ENCODE peak calls at places on chromosomes 12 and 14, in eight cellular contexts. J, B, F, Y, U, K, S and P are unnamed samples.

GRCh38 chr14:92122351-92122677 is 545 bp downstream of the CPSF2 start:
- DNase-seq in F (peak), J (no peak), S (no peak), U (no peak), B (peak), Y (no peak), K (no peak), P (no peak)

GRCh38 chr12:30989754-30990153 is 63.2 kb downstream of the TSPAN11 start:
- DNase-seq in U (no peak), B (peak), S (no peak), Y (peak), F (peak), J (peak), K (peak), P (no peak)

GRCh38 chr12:67981236-67982164 is 7.7 kb upstream of the IFNG-AS1 start:
- DNase-seq in Y (no peak), F (no peak), U (peak), K (no peak), B (no peak), J (no peak), S (no peak), P (no peak)

GRCh38 chr14:64861916-64862315 is 17.8 kb downstream of the SPTB start:
- DNase-seq in U (no peak), S (no peak), K (no peak), J (no peak), B (no peak), Y (no peak), F (peak), P (no peak)

GRCh38 chr12:6280053-6280469 is 30.4 kb upstream of the PLEKHG6 start:
- DNase-seq in B (peak), Y (no peak), J (no peak), F (no peak), K (no peak), S (no peak), U (peak), P (peak)

GRCh38 chr12:49189731-49190314 is 943 bp upstream of the TUBA1A start:
- DNase-seq in J (no peak), K (no peak), U (no peak), F (no peak), B (no peak), S (no peak), Y (no peak), P (no peak)

GRCh38 chr12:991350-992278 is 591 bp downstream of the ERC1 start:
- DNase-seq in F (peak), U (no peak), K (peak), J (peak), B (no peak), S (no peak), Y (no peak), P (no peak)

GRCh38 chr14:69559581-69560011 is 15.1 kb downstream of the CCDC177 start:
- DNase-seq in Y (no peak), S (no peak), B (no peak), J (peak), F (no peak), U (no peak), K (no peak), P (no peak)

GRCh38 chr14:93977790-93978581 is 1.6 kb upstream of the ASB2 start:
- DNase-seq in K (no peak), F (no peak), Y (peak), U (no peak), B (no peak), J (no peak), S (peak), P (no peak)

GRCh38 chr14:103384450-103385152 is 614 bp upstream of the MARK3 start:
- DNase-seq in B (no peak), Y (no peak), K (no peak), U (no peak), F (no peak), J (no peak), S (no peak), P (no peak)

GRCh38 chr12:57552692-57553321 is 3.0 kb downstream of the KIF5A start:
- DNase-seq in F (no peak), U (no peak), B (no peak), S (no peak), K (peak), J (no peak), Y (no peak), P (no peak)

GRCh38 chr14:61321385-61322010 is at the start of gene PRKCH:
- DNase-seq in Y (peak), B (peak), K (peak), J (peak), S (no peak), U (peak), F (peak), P (no peak)

GRCh38 chr12:23504043-23504442 is 445.4 kb downstream of the SOX5 start:
- DNase-seq in J (no peak), B (no peak), K (peak), Y (no peak), S (no peak), F (peak), U (no peak), P (no peak)

GRCh38 chr12:9751204-9752144 is 9.2 kb downstream of the CD69 start:
- DNase-seq in S (no peak), B (peak), Y (peak), F (peak), U (peak), K (peak), J (peak), P (no peak)

GRCh38 chr14:74528406-74528805 is 34.8 kb downstream of the ISCA2 start:
- DNase-seq in Y (no peak), K (no peak), J (no peak), B (no peak), U (no peak), S (no peak), F (no peak), P (no peak)

GRCh38 chr12:89648211-89648930 is 60.3 kb downstream of the ATP2B1 start:
- DNase-seq in F (peak), B (peak), S (no peak), K (peak), U (no peak), Y (no peak), J (peak), P (no peak)

GRCh38 chr12:3230758-3231375 is 153.7 kb downstream of the TSPAN9 start:
- DNase-seq in J (no peak), B (no peak), S (no peak), K (no peak), U (no peak), Y (no peak), F (no peak), P (no peak)

GRCh38 chr14:70707138-70708038 is 65.7 kb downstream of the TTC9 start:
- DNase-seq in S (peak), U (peak), J (no peak), B (peak), Y (no peak), F (peak), K (no peak), P (no peak)

GRCh38 chr12:26011099-26011498 is 52.6 kb downstream of the RASSF8 start:
- DNase-seq in U (no peak), J (no peak), S (no peak), Y (no peak), B (no peak), F (no peak), K (no peak), P (no peak)

GRCh38 chr14:104217486-104218360 is 79.3 kb downstream of the KIF26A start:
- DNase-seq in Y (no peak), J (no peak), F (no peak), U (no peak), K (no peak), B (no peak), S (no peak), P (no peak)

GRCh38 chr12:104602901-104603300 is 146.2 kb downstream of the CHST11 start:
- DNase-seq in J (no peak), B (no peak), K (no peak), U (no peak), S (no peak), Y (no peak), F (no peak), P (no peak)

GRCh38 chr14:89498836-89499235 is 81.8 kb upstream of the FOXN3 start:
- DNase-seq in B (no peak), F (no peak), S (no peak), Y (no peak), J (no peak), K (no peak), U (no peak), P (no peak)

GRCh38 chr12:23666866-23667265 is 282.6 kb downstream of the SOX5 start:
- DNase-seq in F (peak), U (no peak), B (no peak), S (no peak), Y (no peak), K (no peak), J (no peak), P (no peak)

GRCh38 chr12:40168868-40169267 is 55.9 kb upstream of the LRRK2 start:
- DNase-seq in U (no peak), K (no peak), Y (no peak), F (no peak), B (no peak), S (peak), J (no peak), P (no peak)

GRCh38 chr12:49750027-49750977 is 8.9 kb downstream of the TMBIM6 start:
- DNase-seq in J (no peak), B (peak), F (peak), K (no peak), S (peak), Y (peak), U (peak), P (no peak)

GRCh38 chr12:125203145-125203765 is 138.0 kb downstream of the AACS start:
- DNase-seq in J (no peak), F (no peak), Y (no peak), U (no peak), K (peak), S (no peak), B (peak), P (no peak)

GRCh38 chr12:14239935-14240872 is 125.3 kb upstream of the ATF7IP start:
- DNase-seq in J (peak), F (peak), B (no peak), S (peak), Y (peak), K (no peak), U (no peak), P (no peak)

GRCh38 chr12:57235728-57236131 is 6.2 kb downstream of the SHMT2 start:
- DNase-seq in K (no peak), Y (no peak), U (no peak), S (no peak), J (no peak), B (no peak), F (no peak), P (no peak)

GRCh38 chr14:94390372-94391086 is 2.1 kb upstream of the SERPINA1 start:
- DNase-seq in S (no peak), J (no peak), U (no peak), B (no peak), K (no peak), F (peak), Y (peak), P (no peak)

GRCh38 chr14:58663494-58664111 is 25.8 kb downstream of the DACT1 start:
- DNase-seq in K (no peak), S (no peak), J (peak), F (peak), Y (no peak), U (no peak), B (no peak), P (no peak)
- TF ChIP-seq CTCF in K (no peak), S (no peak), J (no peak), F (no peak), Y (no peak), U (no peak), B (no peak), P (no peak)

GRCh38 chr14:99462211-99462610 is 18.4 kb downstream of the SETD3 start:
- DNase-seq in S (no peak), Y (no peak), J (no peak), K (no peak), F (no peak), U (no peak), B (no peak), P (no peak)

GRCh38 chr14:99461411-99461810 is 19.2 kb downstream of the SETD3 start:
- DNase-seq in F (no peak), B (no peak), J (no peak), Y (no peak), U (no peak), K (no peak), S (no peak), P (no peak)

GRCh38 chr14:99463974-99464373 is 16.7 kb downstream of the SETD3 start:
- DNase-seq in K (no peak), Y (no peak), U (no peak), B (no peak), S (no peak), J (no peak), F (no peak), P (no peak)

GRCh38 chr14:99459491-99460100 is 21.1 kb downstream of the SETD3 start:
- DNase-seq in J (no peak), U (no peak), B (no peak), K (no peak), Y (no peak), S (no peak), F (no peak), P (no peak)

GRCh38 chr14:99460793-99461192 is 19.9 kb downstream of the SETD3 start:
- DNase-seq in U (no peak), B (no peak), S (no peak), K (peak), F (peak), Y (no peak), J (no peak), P (no peak)
- TF ChIP-seq REST in U (no peak), B (no peak), S (no peak), K (no peak), F (no peak), Y (no peak), J (no peak), P (no peak)

GRCh38 chr12:121992059-121992879 is 29.4 kb upstream of the BCL7A start:
- DNase-seq in Y (peak), J (no peak), U (no peak), B (peak), F (no peak), K (no peak), S (peak), P (peak)
- TF ChIP-seq POLR2AphosphoS5 in Y (no peak), J (peak), U (no peak), B (no peak), F (no peak), K (no peak), S (peak), P (no peak)

GRCh38 chr12:123388948-123389559 is 5.1 kb downstream of the KMT5A start:
- DNase-seq in J (peak), K (peak), S (no peak), U (no peak), Y (no peak), B (no peak), F (peak), P (no peak)

GRCh38 chr12:123389560-123390351 is 5.8 kb downstream of the KMT5A start:
- DNase-seq in J (peak), K (peak), S (no peak), Y (peak), B (peak), F (peak), U (no peak), P (no peak)

GRCh38 chr12:123390415-123391093 is 6.6 kb downstream of the KMT5A start:
- DNase-seq in U (no peak), B (no peak), S (no peak), K (no peak), Y (peak), F (no peak), J (no peak), P (no peak)

GRCh38 chr12:123387508-123388217 is 3.7 kb downstream of the KMT5A start:
- DNase-seq in F (peak), U (no peak), K (no peak), S (no peak), J (no peak), B (no peak), Y (peak), P (no peak)

DNA sequence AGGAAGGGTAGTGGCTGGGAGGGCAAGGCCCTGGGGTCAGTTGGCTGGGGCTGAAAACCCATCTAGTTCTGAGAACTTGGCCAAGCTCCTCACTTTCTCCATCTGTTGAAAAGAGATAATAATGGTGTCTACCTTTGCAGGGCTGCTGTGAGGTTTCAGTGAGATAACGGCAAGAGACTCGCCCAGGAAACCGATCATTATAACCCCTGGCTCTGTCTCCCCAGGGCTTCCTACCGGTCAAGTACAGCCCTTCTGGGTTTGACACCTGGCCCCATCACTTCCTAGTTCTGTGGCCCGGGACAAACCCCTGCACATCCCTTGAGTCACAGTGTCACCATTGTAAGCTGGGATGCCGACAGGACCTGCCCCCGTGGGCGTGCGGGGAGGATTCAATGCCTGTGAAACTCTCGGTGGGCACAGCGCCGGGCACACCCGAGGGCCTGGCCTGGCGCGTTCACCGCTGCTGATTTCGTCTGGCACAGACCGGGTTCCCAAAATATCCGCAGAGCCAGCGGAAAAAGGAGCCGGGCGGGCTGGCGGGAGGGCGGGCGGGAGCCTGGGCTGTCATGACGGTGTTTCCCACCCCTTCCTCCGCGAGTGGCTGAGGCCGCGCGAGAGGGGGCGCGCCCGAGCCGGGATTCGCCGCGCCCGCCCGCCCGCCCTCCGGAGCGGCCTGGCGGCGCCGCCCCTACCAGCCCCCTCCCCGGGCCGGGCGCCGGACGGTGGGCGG is 4.5 kb downstream of the KMT5A start:
- DNase-seq in B (peak), Y (peak), S (peak), J (peak), U (no peak), F (peak), K (peak), P (no peak)
- TF ChIP-seq CTCF in B (peak), Y (no peak), S (no peak), J (no peak), U (no peak), F (no peak), K (no peak), P (no peak)

DNA sequence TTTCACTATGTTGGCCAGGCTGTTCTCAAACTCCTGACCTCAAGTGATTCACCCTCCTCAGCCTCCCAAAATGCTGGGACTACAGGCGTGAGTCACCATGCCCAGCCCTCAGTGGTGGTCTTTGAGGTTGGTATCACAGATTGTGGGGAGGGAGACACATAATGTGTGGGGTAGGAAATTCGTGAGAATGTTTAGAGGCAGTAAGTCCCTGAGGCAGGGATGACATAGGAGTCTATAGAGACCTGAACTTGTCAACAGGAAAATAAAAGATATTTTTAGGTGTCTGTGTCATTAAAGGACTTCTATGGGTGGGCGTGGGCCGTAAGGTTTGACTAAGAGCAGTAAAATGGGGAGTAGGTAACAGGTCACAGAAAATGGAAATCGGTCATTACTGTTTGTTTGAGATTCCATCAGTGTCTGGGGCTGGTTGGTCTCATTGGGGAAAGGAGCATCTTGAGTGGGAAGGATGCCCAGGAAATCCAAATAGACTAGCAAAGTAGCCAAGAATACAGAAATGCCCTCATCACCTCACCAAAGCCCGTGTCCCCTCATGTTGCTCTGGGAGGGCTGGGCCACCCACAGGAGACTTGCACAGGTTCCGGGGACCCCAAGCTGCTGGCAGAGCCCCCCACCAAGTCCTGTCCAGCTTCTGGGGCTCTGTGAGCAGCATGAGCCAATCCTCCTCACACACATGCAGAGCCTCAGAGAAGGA is 63.6 kb upstream of the BCL2L14 start:
- DNase-seq in Y (no peak), F (no peak), K (no peak), U (no peak), B (no peak), S (peak), J (no peak), P (no peak)
- TF ChIP-seq REST in Y (no peak), F (no peak), K (no peak), U (no peak), B (no peak), S (no peak), J (no peak), P (no peak)

GRCh38 chr14:23009939-23010718 is at the start of gene C14orf93:
- DNase-seq in K (peak), J (peak), F (peak), U (no peak), S (no peak), Y (peak), B (peak), P (peak)
- TF ChIP-seq POLR2AphosphoS5 in K (peak), J (peak), F (no peak), U (peak), S (peak), Y (peak), B (peak), P (peak)

DNA sequence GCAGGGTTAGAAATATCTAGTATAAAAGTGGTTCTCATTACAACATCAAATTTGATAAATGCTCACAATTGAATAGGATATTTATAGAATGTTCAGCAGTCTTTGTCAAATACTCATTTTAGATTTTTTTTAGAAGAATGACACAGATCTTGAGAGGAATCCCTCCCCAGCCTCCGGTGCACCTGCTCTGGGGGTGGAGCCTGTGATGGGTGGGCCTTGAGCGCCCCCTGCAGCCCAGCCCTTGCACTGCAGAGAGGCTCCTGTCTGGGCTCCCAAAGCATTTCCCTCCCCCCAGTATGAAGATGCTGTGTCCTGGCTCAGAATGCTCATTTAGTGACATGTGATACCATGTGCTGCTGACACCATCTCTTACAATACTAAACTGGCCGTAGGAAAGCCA is 792.3 kb downstream of the TMEM121 start:
- DNase-seq in Y (no peak), J (peak), S (no peak), B (no peak), F (no peak), U (no peak), K (peak), P (no peak)
- TF ChIP-seq CTCF in Y (peak), J (peak), S (peak), B (peak), F (no peak), U (no peak), K (peak), P (peak)

DNA sequence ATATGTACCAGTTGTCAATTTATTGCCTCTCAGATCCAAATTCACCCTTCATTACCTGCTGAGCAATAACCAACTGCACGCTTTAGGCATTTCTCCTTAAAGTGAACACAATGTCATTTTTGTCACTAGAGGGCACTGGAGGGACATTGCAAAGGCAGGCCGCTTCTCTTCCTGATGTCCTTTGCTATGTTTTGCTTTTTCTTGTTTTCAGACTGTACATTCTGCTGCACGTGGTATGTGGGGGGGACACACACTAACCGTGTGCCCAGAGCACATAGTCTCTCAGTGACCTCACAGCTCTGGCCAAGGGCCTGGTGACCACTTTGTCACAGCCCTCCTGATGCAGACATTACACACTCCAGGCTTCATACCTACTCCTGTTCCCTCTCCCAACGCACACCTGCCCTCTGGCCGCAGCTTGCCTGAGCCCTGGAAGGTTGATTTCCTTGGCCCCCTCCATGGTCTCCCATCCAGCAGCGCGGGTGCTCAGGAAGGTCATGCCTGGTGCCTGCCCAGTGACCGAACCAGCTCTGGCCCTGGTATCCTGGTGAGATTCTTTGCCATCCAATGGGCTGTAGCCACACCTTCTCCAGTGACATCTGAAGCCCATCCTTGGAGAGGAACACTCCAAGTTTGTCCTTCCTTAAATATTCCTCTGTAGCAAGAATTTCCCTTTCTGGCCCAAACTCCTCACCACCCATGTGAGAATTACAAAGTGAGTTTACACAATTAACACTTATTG is 39.9 kb downstream of the MYO1H start:
- DNase-seq in Y (peak), J (peak), B (peak), U (peak), K (peak), F (peak), S (no peak), P (no peak)
- TF ChIP-seq REST in Y (no peak), J (no peak), B (no peak), U (no peak), K (no peak), F (no peak), S (no peak), P (no peak)

GRCh38 chr12:111034911-111035577 is 114.7 kb upstream of the MYL2 start:
- DNase-seq in S (no peak), F (peak), J (peak), Y (no peak), U (no peak), B (no peak), K (no peak), P (no peak)
- TF ChIP-seq POLR2AphosphoS5 in S (no peak), F (no peak), J (no peak), Y (no peak), U (no peak), B (no peak), K (no peak), P (no peak)